ENCODE peak calls at places on chromosomes 3 and 15, in nine cellular contexts. W is CD4-positive, CD25-positive, alpha-beta regulatory T cell; F is T follicular helper cell; Z is naive thymus-derived CD8-positive, alpha-beta T cell; E is NCI-H1092 treated with DMSO at 0.1 percent for 48 hours; Y is NCI-H1436; I is stimulated activated effector memory CD8-positive, alpha-beta T cell treated with anti-CD3 and anti-CD28 coated beads, Interleukin-12 subunit alpha, Interleukin-12 subunit beta, amount 100 ng/mL, for 72 hours; K is GDM1; H is CD4-positive, alpha-beta T cell. R is an unnamed sample.
A peak's percentile ranks its signal among the peaks of the same experiment; 100 is the strongest.

GRCh38 chr3:134486577-134487041 is 752 bp downstream of the CEP63 start:
- DNase-seq in W (peak; percentile 24), F (peak; percentile 25), Z (peak; percentile 67), E (peak; percentile 66), Y (no peak), I (no peak), K (no peak), H (peak; percentile 29), R (peak; percentile 45)

GRCh38 chr15:95371664-95372063 is 958.8 kb upstream of the NR2F2 start:
- DNase-seq in W (no peak), F (no peak), Z (no peak), E (no peak), Y (no peak), I (no peak), K (no peak), H (no peak), R (no peak)

GRCh38 chr3:20930034-20930433 is 744.0 kb upstream of the SGO1 start:
- DNase-seq in W (no peak), F (no peak), Z (no peak), E (no peak), Y (no peak), I (no peak), K (no peak), H (no peak), R (no peak)

GRCh38 chr3:152309535-152310317 is 41.0 kb downstream of the MBNL1 start:
- DNase-seq in W (no peak), F (no peak), Z (peak; percentile 25), E (no peak), Y (no peak), I (no peak), K (no peak), H (no peak), R (no peak)

GRCh38 chr15:31260646-31261265 is 65.9 kb upstream of the KLF13 start:
- DNase-seq in W (no peak), F (no peak), Z (no peak), E (no peak), Y (no peak), I (no peak), K (no peak), H (no peak), R (no peak)

GRCh38 chr15:91652610-91653207 is 200.8 kb upstream of the SLCO3A1 start:
- DNase-seq in W (no peak), F (no peak), Z (no peak), E (no peak), Y (no peak), I (no peak), K (no peak), H (no peak), R (no peak)

GRCh38 chr3:184514151-184514490 is 47.5 kb upstream of the EPHB3 start:
- DNase-seq in W (no peak), F (no peak), Z (no peak), E (no peak), Y (no peak), I (no peak), K (no peak), H (no peak), R (no peak)

GRCh38 chr15:71680079-71680461 is 130.3 kb upstream of the NR2E3 start:
- DNase-seq in W (no peak), F (no peak), Z (no peak), E (no peak), Y (no peak), I (no peak), K (no peak), H (no peak), R (no peak)

GRCh38 chr3:52879090-52879489 is 18.3 kb downstream of the STIMATE start:
- DNase-seq in W (no peak), F (no peak), Z (no peak), E (no peak), Y (no peak), I (no peak), K (no peak), H (no peak), R (no peak)

GRCh38 chr3:127598841-127599570 is 795 bp downstream of the MCM2 start:
- DNase-seq in W (no peak), F (no peak), Z (no peak), E (peak; percentile 48), Y (no peak), I (no peak), K (no peak), H (no peak), R (no peak)

GRCh38 chr3:173869786-173870185 is 472.2 kb downstream of the NLGN1 start:
- DNase-seq in W (no peak), F (no peak), Z (no peak), E (no peak), Y (no peak), I (no peak), K (no peak), H (no peak), R (no peak)

GRCh38 chr3:156180077-156180476 is 59.7 kb downstream of the KCNAB1 start:
- DNase-seq in W (no peak), F (no peak), Z (no peak), E (no peak), Y (no peak), I (no peak), K (no peak), H (no peak), R (no peak)

GRCh38 chr3:42871592-42872196 is 4.0 kb downstream of the CYP8B1 start:
- DNase-seq in W (no peak), F (no peak), Z (no peak), E (peak; percentile 28), Y (no peak), I (no peak), K (no peak), H (no peak), R (no peak)

GRCh38 chr3:187903697-187904096 is 158.4 kb upstream of the BCL6 start:
- DNase-seq in W (no peak), F (no peak), Z (no peak), E (no peak), Y (no peak), I (no peak), K (no peak), H (no peak), R (no peak)

GRCh38 chr3:48492461-48493202 is 11.3 kb downstream of the SHISA5 start:
- DNase-seq in W (no peak), F (no peak), Z (no peak), E (no peak), Y (no peak), I (no peak), K (no peak), H (no peak), R (no peak)

GRCh38 chr15:78605201-78605600 is 15.6 kb downstream of the CHRNA3 start:
- DNase-seq in W (no peak), F (no peak), Z (no peak), E (no peak), Y (no peak), I (no peak), K (no peak), H (no peak), R (no peak)

GRCh38 chr3:108914774-108915641 is 38.7 kb downstream of the GUCA1C start:
- DNase-seq in W (peak; percentile 46), F (peak; percentile 38), Z (peak; percentile 73), E (peak; percentile 67), Y (peak; percentile 70), I (peak; percentile 27), K (peak; percentile 47), H (peak; percentile 41), R (peak; percentile 47)

GRCh38 chr15:20407553-20407952 is 134.0 kb downstream of the GOLGA6L6 start:
- DNase-seq in W (no peak), F (no peak), Z (no peak), E (no peak), Y (no peak), I (no peak), K (no peak), H (no peak), R (no peak)

GRCh38 chr3:15499536-15499935 is 22.0 kb downstream of the COLQ start:
- DNase-seq in W (no peak), F (no peak), Z (no peak), E (no peak), Y (no peak), I (no peak), K (no peak), H (no peak), R (no peak)

GRCh38 chr15:81686021-81686420 is 312.0 kb upstream of the TMC3 start:
- DNase-seq in W (no peak), F (no peak), Z (no peak), E (no peak), Y (no peak), I (no peak), K (no peak), H (no peak), R (no peak)

GRCh38 chr15:74620636-74621545 is 5.3 kb downstream of the CLK3 start:
- DNase-seq in W (peak; percentile 63), F (peak; percentile 68), Z (peak; percentile 79), E (peak; percentile 44), Y (peak; percentile 56), I (peak; percentile 52), K (peak; percentile 38), H (peak; percentile 65), R (peak; percentile 87)

GRCh38 chr3:167983583-167983982 is 112.1 kb downstream of the GOLIM4 start:
- DNase-seq in W (no peak), F (no peak), Z (no peak), E (no peak), Y (no peak), I (no peak), K (no peak), H (no peak), R (no peak)

GRCh38 chr3:115401891-115402501 is 221.3 kb upstream of the GAP43 start:
- DNase-seq in W (no peak), F (no peak), Z (no peak), E (no peak), Y (no peak), I (no peak), K (no peak), H (no peak), R (no peak)

GRCh38 chr3:31959951-31960792 is 20.9 kb downstream of the OSBPL10 start:
- DNase-seq in W (no peak), F (no peak), Z (no peak), E (no peak), Y (no peak), I (no peak), K (no peak), H (no peak), R (peak; percentile 34)

GRCh38 chr3:97970929-97971460 is 1.2 kb downstream of the RIOX2 start:
- DNase-seq in W (no peak), F (no peak), Z (no peak), E (no peak), Y (no peak), I (no peak), K (no peak), H (no peak), R (no peak)

GRCh38 chr3:127709320-127710060 is 36.7 kb downstream of the ABTB1 start:
- DNase-seq in W (no peak), F (no peak), Z (no peak), E (no peak), Y (no peak), I (no peak), K (no peak), H (no peak), R (no peak)

GRCh38 chr15:93076875-93077274 is 12.1 kb downstream of the RGMA start:
- DNase-seq in W (no peak), F (no peak), Z (no peak), E (no peak), Y (no peak), I (no peak), K (no peak), H (no peak), R (no peak)

GRCh38 chr3:30631237-30631961 is 25.0 kb downstream of the TGFBR2 start:
- DNase-seq in W (peak; percentile 15), F (peak; percentile 30), Z (peak; percentile 86), E (no peak), Y (no peak), I (no peak), K (no peak), H (peak; percentile 56), R (no peak)

GRCh38 chr15:49145651-49146609 is 9.5 kb downstream of the COPS2 start:
- DNase-seq in W (peak; percentile 14), F (no peak), Z (peak; percentile 17), E (peak; percentile 7), Y (peak; percentile 10), I (no peak), K (peak; percentile 3), H (no peak), R (peak; percentile 75)

GRCh38 chr3:29280675-29281264 is at the start of gene RBMS3:
- DNase-seq in W (peak; percentile 5), F (no peak), Z (peak; percentile 10), E (peak; percentile 28), Y (peak; percentile 26), I (no peak), K (no peak), H (no peak), R (peak; percentile 29)

GRCh38 chr3:186888569-186888968 is 41.8 kb upstream of the ST6GAL1 start:
- DNase-seq in W (no peak), F (no peak), Z (no peak), E (no peak), Y (peak; percentile 54), I (no peak), K (peak; percentile 83), H (no peak), R (no peak)